ENCODE peak calls at places on chromosome 7, in five cellular contexts. B, W, O, H and T are unnamed samples.

GRCh38 chr7:101784275-101785127 is 32.9 kb upstream of the CUX1 start:
- DNase-seq in B (no peak), W (no peak), O (no peak), H (no peak), T (no peak)

GRCh38 chr7:50210706-50211115 is 93.8 kb upstream of the IKZF1 start:
- DNase-seq in B (no peak), W (no peak), O (no peak), H (no peak), T (no peak)

GRCh38 chr7:102283477-102284189 is 3.0 kb upstream of the SH2B2 start:
- DNase-seq in B (no peak), W (no peak), O (no peak), H (no peak), T (no peak)

GRCh38 chr7:115297651-115298050 is 375.8 kb downstream of the MDFIC start:
- DNase-seq in B (peak), W (no peak), O (no peak), H (no peak), T (no peak)

GRCh38 chr7:101308245-101309085 is 13.1 kb downstream of the IFT22 start:
- DNase-seq in B (no peak), W (no peak), O (peak), H (peak), T (peak)

GRCh38 chr7:98357751-98358161 is 43.1 kb downstream of the BAIAP2L1 start:
- DNase-seq in B (peak), W (no peak), O (no peak), H (peak), T (no peak)

GRCh38 chr7:301291-302053 is 11.5 kb downstream of the FOXL3 start:
- DNase-seq in B (no peak), W (no peak), O (no peak), H (no peak), T (no peak)

GRCh38 chr7:96080021-96080420 is 241.9 kb downstream of the SLC25A13 start:
- DNase-seq in B (peak), W (no peak), O (no peak), H (no peak), T (no peak)

GRCh38 chr7:43138710-43139601 is 26.5 kb downstream of the HECW1 start:
- DNase-seq in B (peak), W (no peak), O (no peak), H (no peak), T (no peak)

GRCh38 chr7:92916751-92917369 is 80.5 kb upstream of the CDK6 start:
- DNase-seq in B (peak), W (no peak), O (no peak), H (peak), T (no peak)

GRCh38 chr7:149194799-149195179 is 557 bp upstream of the ZNF282 start:
- DNase-seq in B (no peak), W (no peak), O (peak), H (no peak), T (no peak)

GRCh38 chr7:18337023-18337422 is 158.5 kb upstream of the HDAC9 start:
- DNase-seq in B (no peak), W (no peak), O (no peak), H (no peak), T (no peak)

GRCh38 chr7:41809487-41810257 is 106.8 kb upstream of the INHBA start:
- DNase-seq in B (peak), W (no peak), O (no peak), H (no peak), T (peak)

GRCh38 chr7:101099969-101100781 is 14.9 kb downstream of the TRIM56 start:
- DNase-seq in B (peak), W (peak), O (peak), H (peak), T (peak)

GRCh38 chr7:136086712-136087111 is 109.6 kb upstream of the MTPN start:
- DNase-seq in B (peak), W (peak), O (peak), H (peak), T (no peak)

GRCh38 chr7:111678281-111678680 is 116.0 kb upstream of the IMMP2L start:
- DNase-seq in B (peak), W (no peak), O (no peak), H (no peak), T (no peak)

GRCh38 chr7:50718876-50719275 is 63.8 kb downstream of the GRB10 start:
- DNase-seq in B (no peak), W (no peak), O (no peak), H (no peak), T (no peak)

GRCh38 chr7:6258440-6259182 is 13.8 kb downstream of the CYTH3 start:
- DNase-seq in B (peak), W (no peak), O (peak), H (no peak), T (no peak)

GRCh38 chr7:80876894-80877414 is 41.9 kb downstream of the SEMA3C start:
- DNase-seq in B (peak), W (no peak), O (no peak), H (no peak), T (no peak)

GRCh38 chr7:23343806-23344500 is 44.8 kb downstream of the MALSU1 start:
- DNase-seq in B (peak), W (no peak), O (no peak), H (no peak), T (no peak)

GRCh38 chr7:130865408-130866236 is 131.6 kb upstream of the KLF14 start:
- DNase-seq in B (peak), W (no peak), O (peak), H (no peak), T (no peak)

GRCh38 chr7:15780271-15780670 is 93.8 kb upstream of the MEOX2 start:
- DNase-seq in B (peak), W (no peak), O (no peak), H (no peak), T (no peak)

GRCh38 chr7:151448261-151449252 is 8.6 kb upstream of the CRYGN start:
- DNase-seq in B (peak), W (peak), O (peak), H (peak), T (peak)

GRCh38 chr7:79590571-79591274 is 137.3 kb upstream of the MAGI2 start:
- DNase-seq in B (no peak), W (no peak), O (no peak), H (no peak), T (no peak)

GRCh38 chr7:156504687-156505545 is 135.7 kb upstream of the RNF32 start:
- DNase-seq in B (no peak), W (no peak), O (no peak), H (no peak), T (no peak)

GRCh38 chr7:98909487-98909886 is 31.2 kb downstream of the TRRAP start:
- DNase-seq in B (no peak), W (no peak), O (no peak), H (no peak), T (no peak)

GRCh38 chr7:99031496-99031895 is 112.4 kb downstream of the SMURF1 start:
- DNase-seq in B (no peak), W (no peak), O (no peak), H (peak), T (no peak)

GRCh38 chr7:24971333-24972165 is 8.4 kb downstream of the OSBPL3 start:
- DNase-seq in B (peak), W (no peak), O (no peak), H (no peak), T (no peak)

GRCh38 chr7:111763221-111763791 is 201.0 kb upstream of the IMMP2L start:
- DNase-seq in B (peak), W (no peak), O (peak), H (no peak), T (no peak)

GRCh38 chr7:138304071-138304320 is 156.1 kb upstream of the TRIM24 start:
- DNase-seq in B (no peak), W (no peak), O (no peak), H (no peak), T (no peak)

GRCh38 chr7:138303230-138304070 is 156.6 kb upstream of the TRIM24 start:
- DNase-seq in B (no peak), W (no peak), O (no peak), H (no peak), T (no peak)

GRCh38 chr7:138308116-138308515 is 151.9 kb upstream of the TRIM24 start:
- DNase-seq in B (no peak), W (no peak), O (no peak), H (no peak), T (no peak)

GRCh38 chr7:138309186-138309585 is 150.9 kb upstream of the TRIM24 start:
- DNase-seq in B (no peak), W (no peak), O (no peak), H (no peak), T (no peak)

GRCh38 chr7:138307633-138308032 is 152.4 kb upstream of the TRIM24 start:
- DNase-seq in B (no peak), W (no peak), O (no peak), H (no peak), T (no peak)
- H3K27ac ChIP-seq in B (no peak), W (no peak), O (no peak), H (no peak), T (no peak)

DNA sequence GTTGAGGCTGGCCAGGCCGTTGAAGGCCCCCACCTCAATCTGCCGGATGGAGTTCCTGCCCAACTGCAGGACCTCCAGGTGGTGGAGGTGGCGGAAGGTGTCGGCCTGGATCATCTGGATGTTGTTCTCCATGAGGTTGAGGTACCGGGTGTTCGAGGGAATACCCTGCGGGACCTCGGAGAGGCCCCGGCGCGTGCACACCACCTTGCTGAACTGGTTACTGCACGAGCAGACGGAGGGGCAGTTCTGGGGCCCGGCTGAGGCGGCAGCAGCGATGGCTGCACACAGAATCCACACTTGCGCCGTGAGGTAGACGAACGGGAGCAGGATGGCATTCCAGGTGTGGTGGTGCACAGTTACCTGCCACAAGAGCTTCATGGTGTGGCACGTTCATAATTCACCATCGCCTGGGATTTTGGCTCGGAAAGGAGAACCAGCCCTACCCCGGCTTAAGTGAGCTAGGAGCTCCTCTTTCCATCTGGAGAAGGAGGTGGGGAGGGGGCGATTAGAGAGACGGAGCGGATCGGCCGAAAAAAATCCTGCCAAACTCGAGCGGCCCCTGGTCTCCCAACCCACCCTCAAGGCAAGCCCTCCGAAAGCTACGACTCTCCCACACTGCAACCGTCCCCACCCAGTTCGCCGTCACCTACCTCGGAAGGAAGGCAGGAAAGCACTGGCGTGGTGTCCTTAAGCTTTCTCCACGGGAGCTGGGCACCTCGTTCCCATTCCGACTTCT is 806 bp downstream of the LRRC4 start:
- DNase-seq in B (no peak), W (no peak), O (no peak), H (no peak), T (no peak)
- H3K4me3 ChIP-seq in B (no peak), W (peak), O (no peak), H (no peak), T (peak)

DNA sequence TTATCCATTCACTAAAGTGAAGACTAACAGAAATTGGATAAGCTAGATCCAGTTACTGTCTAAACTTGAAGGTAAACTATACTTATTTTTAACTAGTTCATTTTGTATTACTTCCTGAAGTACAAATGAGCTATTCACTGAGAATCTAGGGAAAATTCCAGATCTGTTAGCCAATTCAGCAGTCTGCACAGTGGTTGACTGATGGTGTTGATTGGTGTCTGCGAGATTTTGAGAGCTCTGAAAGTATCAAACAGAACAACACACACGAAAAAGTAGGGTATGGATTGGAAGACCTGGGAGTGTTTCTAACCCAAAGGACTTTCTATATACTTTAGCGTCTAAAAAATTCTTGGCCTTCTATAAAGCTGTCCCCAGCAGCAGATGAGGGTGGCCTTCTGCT is 33.6 kb upstream of the AGR2 start:
- DNase-seq in B (peak), W (no peak), O (no peak), H (no peak), T (no peak)
- H3K27ac ChIP-seq in B (no peak), W (no peak), O (no peak), H (peak), T (no peak)

DNA sequence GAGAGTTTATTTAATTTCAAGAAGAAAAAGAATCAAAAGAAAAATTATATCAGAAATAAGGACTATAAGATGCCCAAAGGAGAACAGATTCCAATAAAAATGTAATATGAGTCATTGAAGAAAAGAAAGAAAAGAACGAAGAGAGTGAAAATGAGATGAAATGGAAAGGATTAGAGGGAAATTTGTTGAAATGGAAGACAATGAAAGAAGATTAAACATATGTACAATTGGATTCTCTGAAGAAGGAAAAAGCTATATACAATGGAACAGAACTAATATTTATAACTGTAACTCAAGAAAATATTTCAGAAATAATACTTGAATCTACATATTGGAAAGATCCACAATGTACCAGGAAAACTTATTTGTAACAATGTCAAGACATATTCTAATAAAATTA is 25.1 kb upstream of the UPP1 start:
- DNase-seq in B (no peak), W (no peak), O (no peak), H (no peak), T (no peak)
- H3K4me3 ChIP-seq in B (no peak), W (no peak), O (no peak), H (no peak), T (no peak)

GRCh38 chr7:55188590-55189446 is 170.0 kb downstream of the EGFR start:
- DNase-seq in B (no peak), W (no peak), O (no peak), H (no peak), T (no peak)

GRCh38 chr7:55191161-55191925 is 172.5 kb downstream of the EGFR start:
- DNase-seq in B (no peak), W (no peak), O (no peak), H (no peak), T (no peak)

GRCh38 chr7:55190511-55191160 is 171.8 kb downstream of the EGFR start:
- DNase-seq in B (no peak), W (no peak), O (no peak), H (no peak), T (no peak)

GRCh38 chr7:55189447-55189760 is 170.6 kb downstream of the EGFR start:
- DNase-seq in B (no peak), W (no peak), O (no peak), H (no peak), T (no peak)

GRCh38 chr7:55189878-55190436 is 171.1 kb downstream of the EGFR start:
- DNase-seq in B (no peak), W (no peak), O (no peak), H (no peak), T (no peak)
- H3K27ac ChIP-seq in B (no peak), W (no peak), O (no peak), H (no peak), T (peak)

GRCh38 chr7:70614237-70614984 is 517.5 kb upstream of the GALNT17 start:
- DNase-seq in B (peak), W (peak), O (no peak), H (peak), T (no peak)
- H3K4me3 ChIP-seq in B (no peak), W (peak), O (no peak), H (no peak), T (no peak)

DNA sequence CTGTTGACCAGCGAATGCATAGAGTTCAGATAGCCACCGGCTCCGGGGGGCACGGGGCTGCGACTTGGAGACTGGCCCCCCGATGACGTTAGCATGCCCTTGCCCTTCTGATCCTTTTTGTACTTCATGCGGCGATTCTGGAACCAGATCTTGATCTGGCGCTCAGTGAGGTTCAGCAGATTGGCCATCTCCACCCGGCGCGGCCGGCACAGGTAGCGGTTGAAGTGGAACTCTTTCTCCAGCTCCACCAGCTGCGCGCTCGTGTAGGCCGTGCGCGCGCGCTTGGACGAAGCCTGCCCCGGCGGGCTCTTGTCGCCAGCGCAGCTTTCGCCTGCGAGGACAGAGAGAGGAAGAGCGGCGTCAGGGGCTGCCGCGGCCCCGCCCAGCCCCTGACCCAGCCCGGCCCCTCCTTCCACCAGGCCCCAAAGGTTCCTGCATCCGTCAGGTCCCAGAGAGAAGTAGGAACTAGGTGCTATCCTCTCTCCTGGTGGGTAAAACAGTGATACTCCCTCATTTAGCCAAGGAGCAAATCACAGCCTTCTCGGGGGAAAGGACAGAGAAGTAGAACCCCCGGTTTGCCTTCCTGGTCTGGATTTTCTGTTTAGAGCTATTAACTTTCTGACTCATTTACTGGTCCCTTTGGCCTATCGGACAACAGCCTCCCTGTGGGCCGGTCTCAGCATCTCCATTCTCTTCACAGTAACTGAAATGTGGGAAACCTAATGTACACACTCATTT is 6.1 kb upstream of the HOXA2 start:
- DNase-seq in B (peak), W (no peak), O (no peak), H (no peak), T (peak)
- H3K27ac ChIP-seq in B (peak), W (peak), O (no peak), H (peak), T (peak)

DNA sequence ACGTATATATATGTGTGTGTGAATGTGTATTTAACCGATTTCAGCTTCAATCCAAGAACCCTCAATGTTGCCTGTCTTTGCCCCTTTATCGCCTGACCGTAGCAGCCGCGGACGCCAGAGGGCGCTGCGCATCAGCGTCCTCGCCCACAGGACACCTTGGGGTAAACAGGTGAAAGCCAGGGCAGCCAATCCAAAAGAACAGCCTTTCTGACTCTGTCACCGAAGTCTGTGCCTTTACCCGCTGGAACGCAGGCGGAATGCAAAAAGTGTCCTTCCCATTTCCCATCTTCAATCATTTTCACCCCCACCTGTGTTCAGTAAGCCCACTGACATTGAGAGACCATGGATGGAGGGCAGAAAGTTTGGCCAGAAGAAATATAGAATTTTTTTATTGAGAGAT is 3.6 kb downstream of the NXPH1 start:
- DNase-seq in B (no peak), W (no peak), O (peak), H (peak), T (no peak)
- H3K4me3 ChIP-seq in B (no peak), W (no peak), O (peak), H (no peak), T (no peak)

DNA sequence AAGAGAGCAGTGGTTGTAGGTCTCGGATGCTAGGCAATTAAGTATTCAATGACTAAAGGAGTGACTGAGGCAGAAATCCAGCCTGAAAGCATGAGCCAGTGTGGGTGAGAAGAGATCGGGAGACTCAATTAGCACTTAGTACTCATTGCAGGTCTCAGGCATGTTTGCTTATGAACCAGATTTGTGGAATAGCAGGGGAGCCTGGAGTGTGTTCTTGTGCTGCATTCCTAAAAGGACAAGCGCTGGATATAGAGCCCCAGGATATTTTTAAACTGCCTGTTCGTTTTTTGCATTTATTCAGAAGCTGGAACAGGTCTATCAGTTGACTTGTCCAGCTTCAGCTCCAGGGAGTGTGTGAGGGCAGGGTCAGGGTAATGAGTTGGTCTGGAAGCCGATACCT is 120.2 kb downstream of the BMPER start:
- DNase-seq in B (no peak), W (no peak), O (no peak), H (no peak), T (no peak)
- H3K27ac ChIP-seq in B (no peak), W (no peak), O (no peak), H (no peak), T (no peak)